ENCODE peak calls at places on chromosomes 1 and 21, in eight cellular contexts. M is GM23248, S is GM12878, X is HCT116, O is neural progenitor cell, B is hepatocyte, W is PC-3, A is K562. N is an unnamed sample.

GRCh38 chr1:1250828-1251284 is 4.3 kb upstream of the C1QTNF12 start:
- DNase-seq in M (no peak), S (peak; percentile 53), X (no peak), O (no peak), B (no peak), W (no peak), A (no peak), N (no peak)

GRCh38 chr1:183178490-183178889 is 7.6 kb upstream of the LAMC2 start:
- DNase-seq in M (no peak), S (no peak), X (no peak), O (no peak), B (no peak), W (no peak), A (no peak), N (no peak)

GRCh38 chr1:99645699-99646531 is at the start of gene PALMD:
- DNase-seq in M (peak; percentile 42), S (no peak), X (no peak), O (peak; percentile 19), B (peak; percentile 41), W (peak; percentile 60), A (peak; percentile 68), N (no peak)

GRCh38 chr1:43558346-43558841 is 27.7 kb downstream of the PTPRF start:
- DNase-seq in M (peak; percentile 86), S (no peak), X (no peak), O (peak; percentile 77), B (peak; percentile 83), W (no peak), A (no peak), N (no peak)

GRCh38 chr1:156664046-156664948 is 12.9 kb downstream of the NES start:
- DNase-seq in M (peak; percentile 32), S (no peak), X (no peak), O (peak; percentile 74), B (no peak), W (no peak), A (no peak), N (no peak)

GRCh38 chr1:17010601-17011438 is 908 bp downstream of the ATP13A2 start:
- DNase-seq in M (peak; percentile 83), S (no peak), X (no peak), O (peak; percentile 23), B (no peak), W (peak; percentile 61), A (peak; percentile 22), N (no peak)

GRCh38 chr1:26237230-26237966 is 3.4 kb downstream of the CEP85 start:
- DNase-seq in M (peak; percentile 26), S (no peak), X (no peak), O (no peak), B (no peak), W (peak; percentile 35), A (peak; percentile 72), N (no peak)

GRCh38 chr1:209316929-209317328 is 266.6 kb upstream of the CAMK1G start:
- DNase-seq in M (no peak), S (no peak), X (no peak), O (no peak), B (no peak), W (no peak), A (no peak), N (no peak)

GRCh38 chr21:37564924-37565529 is 198.5 kb downstream of the DYRK1A start:
- DNase-seq in M (peak; percentile 41), S (no peak), X (no peak), O (peak; percentile 42), B (peak; percentile 62), W (peak; percentile 6), A (peak; percentile 65), N (no peak)

GRCh38 chr1:174131032-174131638 is 28.2 kb upstream of the RABGAP1L start:
- DNase-seq in M (no peak), S (no peak), X (no peak), O (peak; percentile 34), B (no peak), W (no peak), A (peak; percentile 36), N (no peak)

GRCh38 chr1:202241376-202242079 is 47.9 kb downstream of the LGR6 start:
- DNase-seq in M (no peak), S (no peak), X (no peak), O (no peak), B (no peak), W (peak; percentile 66), A (no peak), N (no peak)

GRCh38 chr1:245153645-245154428 is 948 bp upstream of the KIF26B start:
- DNase-seq in M (peak; percentile 62), S (no peak), X (no peak), O (peak; percentile 44), B (peak; percentile 44), W (peak; percentile 12), A (peak; percentile 15), N (no peak)

GRCh38 chr1:245154429-245155185 is at the start of gene KIF26B:
- DNase-seq in M (peak; percentile 76), S (no peak), X (no peak), O (peak; percentile 65), B (peak; percentile 79), W (peak; percentile 56), A (peak; percentile 55), N (no peak)

GRCh38 chr1:245156736-245157505 is 2.1 kb downstream of the KIF26B start:
- DNase-seq in M (peak; percentile 54), S (no peak), X (no peak), O (peak; percentile 54), B (peak; percentile 47), W (peak; percentile 12), A (no peak), N (no peak)

GRCh38 chr1:245156041-245156735 is 1.4 kb downstream of the KIF26B start:
- DNase-seq in M (peak; percentile 95), S (no peak), X (peak; percentile 52), O (peak; percentile 95), B (peak; percentile 95), W (peak; percentile 89), A (peak; percentile 89), N (no peak)

DNA sequence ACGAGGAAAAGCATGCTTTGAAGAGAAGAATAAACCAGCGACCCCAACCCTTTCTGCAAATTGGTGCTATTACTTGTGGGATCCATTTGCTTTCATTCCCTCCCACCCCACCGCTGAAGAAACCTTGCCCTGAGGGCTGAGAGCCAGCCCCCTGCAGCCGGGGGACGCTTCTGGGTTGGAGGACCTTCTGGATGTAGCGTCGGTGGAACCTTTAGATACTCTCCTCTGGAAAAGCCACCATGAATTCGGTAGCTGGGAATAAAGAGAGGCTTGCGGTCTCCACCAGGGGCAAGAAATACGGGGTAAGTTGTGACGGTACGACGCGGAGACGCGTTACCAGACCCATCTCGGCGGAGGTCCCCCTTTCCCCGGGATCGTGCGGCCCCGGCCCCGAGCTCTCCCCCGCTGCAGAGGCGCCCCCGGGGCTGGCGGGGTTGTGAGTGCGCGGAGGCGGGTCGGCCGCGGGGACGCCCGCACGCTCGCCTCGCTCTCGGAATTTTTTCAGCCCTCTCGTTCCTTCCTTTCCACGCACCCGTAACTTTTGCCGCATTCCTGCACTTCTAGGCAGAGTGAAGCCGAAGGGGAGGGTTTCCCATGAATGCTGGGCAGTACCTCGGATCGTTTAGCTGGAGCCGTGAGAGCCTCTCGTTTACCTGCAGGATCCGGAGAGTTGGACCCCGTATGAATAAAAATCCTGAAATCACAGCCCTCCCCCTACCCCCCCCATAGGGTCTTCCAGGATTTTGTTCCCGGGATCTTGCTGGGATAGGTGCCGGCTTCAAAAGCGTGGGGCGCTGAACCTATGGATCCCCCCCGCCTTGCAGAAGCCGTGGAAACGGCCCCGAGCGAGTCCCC is 628 bp downstream of the KIF26B start:
- DNase-seq in M (peak; percentile 64), S (no peak), X (no peak), O (peak; percentile 65), B (peak; percentile 40), W (peak; percentile 37), A (peak; percentile 24), N (no peak)
- TF ChIP-seq EZH2 in M (no peak), S (peak; percentile 92), X (no peak), O (peak; percentile 79), B (peak; percentile 34), W (peak; percentile 65), A (peak; percentile 91), N (no peak)

DNA sequence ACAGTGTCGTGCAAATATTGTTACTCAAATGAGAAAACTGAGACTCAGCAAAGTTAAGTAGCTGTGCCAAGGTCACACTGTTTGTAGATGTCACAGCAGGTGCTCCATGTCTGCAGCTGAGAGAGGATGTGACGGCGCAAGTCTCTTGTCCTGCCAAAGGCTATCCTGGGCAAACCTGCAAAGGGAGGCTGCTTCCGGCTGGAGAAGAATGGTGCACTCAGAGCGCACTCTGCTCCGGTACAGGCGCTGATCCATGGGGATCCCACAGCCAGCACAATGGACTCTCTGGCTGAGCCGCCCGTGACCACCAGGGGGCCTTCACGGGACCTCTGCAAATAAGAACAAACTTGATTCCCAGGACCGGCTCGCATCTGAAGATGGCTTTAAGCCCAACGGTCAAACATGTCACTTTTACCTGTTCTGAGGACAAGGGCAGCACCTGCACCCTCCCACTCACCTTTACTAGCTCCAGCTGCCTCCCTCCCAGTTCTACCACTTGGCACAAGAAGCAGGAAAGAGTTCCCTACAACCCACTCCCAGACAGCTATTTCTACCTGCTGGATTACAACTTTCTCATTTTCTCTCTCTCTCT is 21.9 kb downstream of the RD3 start:
- DNase-seq in M (peak; percentile 76), S (no peak), X (peak; percentile 72), O (peak; percentile 89), B (peak; percentile 88), W (peak; percentile 87), A (peak; percentile 88), N (no peak)
- TF ChIP-seq EZH2 in M (no peak), S (no peak), X (no peak), O (no peak), B (no peak), W (no peak), A (no peak), N (no peak)

DNA sequence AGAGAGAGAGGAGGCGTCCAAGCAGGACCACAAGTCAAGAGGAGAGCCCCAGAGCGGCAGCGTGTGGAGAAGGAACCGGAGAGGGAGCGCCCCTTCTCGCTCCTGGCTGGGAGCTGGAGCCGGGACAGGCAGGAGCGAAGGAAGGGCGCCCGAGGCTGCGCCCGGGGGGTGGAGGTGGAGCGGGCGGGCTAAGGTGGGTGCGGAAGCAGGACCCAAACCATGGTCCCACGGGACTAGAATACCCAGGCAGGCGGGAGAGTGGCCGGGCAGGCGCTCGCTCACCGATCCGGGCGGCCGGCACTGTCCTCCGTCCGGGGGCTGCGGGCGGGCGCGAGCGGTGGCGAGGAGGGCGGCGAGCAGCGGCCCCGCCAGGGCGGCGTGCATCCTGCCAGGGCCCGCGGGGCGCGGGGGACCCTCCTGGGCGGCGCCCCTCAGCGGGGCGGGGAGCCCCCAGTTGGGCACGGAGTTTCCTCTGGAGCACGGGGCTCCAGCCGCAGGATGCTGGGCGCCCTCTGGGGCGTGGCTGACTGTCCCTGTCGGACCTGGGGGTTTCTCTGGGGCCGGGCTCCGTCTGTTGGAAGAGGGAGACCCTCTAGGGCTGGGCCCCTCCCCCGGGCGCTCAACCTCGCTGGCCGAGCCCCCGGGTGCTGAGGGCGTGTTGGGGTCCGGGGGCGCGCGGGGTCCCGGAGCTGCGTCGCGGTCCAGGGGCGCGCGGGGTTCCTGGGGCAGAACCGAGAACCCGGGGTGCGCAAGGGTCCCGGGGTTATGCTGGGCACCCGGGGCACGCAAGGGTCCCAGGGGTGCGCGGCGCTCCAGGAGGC is 569 bp downstream of the TRABD2B start:
- DNase-seq in M (peak; percentile 38), S (no peak), X (no peak), O (peak; percentile 58), B (peak; percentile 68), W (no peak), A (no peak), N (no peak)
- TF ChIP-seq EZH2 in M (peak; percentile 80), S (no peak), X (no peak), O (peak; percentile 29), B (no peak), W (no peak), A (no peak), N (no peak)

DNA sequence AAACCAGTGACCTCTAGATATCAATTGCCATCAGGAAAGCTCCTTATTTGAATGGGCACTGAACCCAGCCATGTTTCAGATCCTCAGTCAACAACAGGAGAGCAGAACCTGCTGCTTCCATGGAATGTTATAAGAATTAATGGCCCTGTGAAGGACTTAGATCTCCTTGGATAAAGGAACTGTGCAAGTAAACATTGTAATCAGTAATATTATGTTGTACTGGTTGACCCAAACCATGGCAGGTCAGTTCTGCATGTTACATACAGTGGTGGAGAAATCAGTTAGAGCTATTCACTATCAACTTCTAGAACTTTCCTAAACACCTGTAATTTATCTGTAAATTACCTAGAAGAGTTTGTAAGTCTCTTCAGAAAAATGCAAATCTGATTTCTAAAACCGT is 11.2 kb upstream of the CLDN8 start:
- DNase-seq in M (no peak), S (no peak), X (no peak), O (no peak), B (no peak), W (no peak), A (no peak), N (no peak)
- TF ChIP-seq EZH2 in M (no peak), S (no peak), X (no peak), O (no peak), B (no peak), W (no peak), A (no peak), N (no peak)

N was measured in SK-N-MC.